ENCODE peak calls at places on chromosomes 5 and 9, in six cellular contexts. S is GM18507; L is A172; W is stimulated activated CD8-positive, alpha-beta memory T cell treated with anti-CD3 and anti-CD28 coated beads, Interleukin-15, amount 100 ng/mL, for 24 hours; J is kidney epithelial cell; D is fibroblast of mammary gland. N is an unnamed sample.

GRCh38 chr5:138942066-138942465 is 66.9 kb upstream of the LRRTM2 start:
- DNase-seq in S (no peak), L (no peak), W (no peak), J (no peak), D (no peak), N (no peak)

GRCh38 chr5:117131876-117132275 is 557.3 kb upstream of the SEMA6A start:
- DNase-seq in S (no peak), L (no peak), W (no peak), J (no peak), D (no peak), N (no peak)

GRCh38 chr5:66958126-66958983 is 238.2 kb downstream of the CD180 start:
- DNase-seq in S (no peak), L (no peak), W (no peak), J (no peak), D (peak), N (no peak)

GRCh38 chr5:123879071-123879470 is 367.1 kb downstream of the CSNK1G3 start:
- DNase-seq in S (no peak), L (no peak), W (no peak), J (no peak), D (no peak), N (no peak)

GRCh38 chr9:131640438-131641181 is 95.3 kb downstream of the PRRT1B start:
- DNase-seq in S (no peak), L (peak), W (no peak), J (no peak), D (no peak), N (no peak)

GRCh38 chr5:77282337-77283027 is 72.0 kb downstream of the PDE8B start:
- DNase-seq in S (no peak), L (no peak), W (no peak), J (no peak), D (peak), N (no peak)

GRCh38 chr5:113489299-113489698 is 1.0 kb upstream of the MCC start:
- DNase-seq in S (no peak), L (peak), W (no peak), J (peak), D (peak), N (no peak)

GRCh38 chr5:97042981-97043380 is 99.4 kb downstream of the LIX1 start:
- DNase-seq in S (no peak), L (no peak), W (no peak), J (peak), D (no peak), N (no peak)

GRCh38 chr5:179274321-179275315 is 70.6 kb downstream of the ADAMTS2 start:
- DNase-seq in S (no peak), L (no peak), W (no peak), J (no peak), D (no peak), N (no peak)

GRCh38 chr5:103120607-103121200 is 603 bp downstream of the PPIP5K2 start:
- DNase-seq in S (no peak), L (peak), W (no peak), J (no peak), D (peak), N (peak)